ENCODE peak calls at places on chromosomes 4 and X, in eight cellular contexts. J is SJSA1, E is hepatocyte, X is IMR-90, G is transverse colon, S is fibroblast of lung, U is endodermal cell, O is H9. I is an unnamed sample.
A peak's percentile ranks its signal among the peaks of the same experiment; 100 is the strongest.

GRCh38 chrX:3346436-3347329 is at the start of gene MXRA5:
- DNase-seq in J (no peak), E (peak; percentile 52), X (peak; percentile 11), G (no peak), S (peak; percentile 6), U (peak; percentile 87), O (peak; percentile 76), I (peak; percentile 82)

GRCh38 chrX:24014388-24015018 is 12.5 kb downstream of the KLHL15 start:
- DNase-seq in J (no peak), E (peak; percentile 13), X (peak; percentile 9), G (no peak), S (no peak), U (no peak), O (no peak), I (no peak)

GRCh38 chrX:45750639-45751038 is 550.0 kb upstream of the DIPK2B start:
- DNase-seq in J (no peak), E (no peak), X (no peak), G (no peak), S (no peak), U (no peak), O (no peak), I (peak; percentile 74)

GRCh38 chrX:12955882-12956703 is 18.8 kb upstream of the TMSB4X start:
- DNase-seq in J (peak; percentile 56), E (peak; percentile 60), X (peak; percentile 84), G (peak; percentile 69), S (peak; percentile 81), U (no peak), O (no peak), I (no peak)

GRCh38 chr4:84582988-84583870 is at the start of gene CDS1:
- DNase-seq in J (peak; percentile 43), E (peak; percentile 71), X (no peak), G (peak; percentile 84), S (no peak), U (peak; percentile 85), O (peak; percentile 59), I (peak; percentile 84)

GRCh38 chr4:171130126-171130801 is 682.9 kb upstream of the GALNTL6 start:
- DNase-seq in J (no peak), E (peak; percentile 19), X (no peak), G (no peak), S (no peak), U (no peak), O (no peak), I (peak; percentile 12)

GRCh38 chrX:55253528-55253927 is 11.2 kb downstream of the PAGE3 start:
- DNase-seq in J (no peak), E (no peak), X (no peak), G (no peak), S (no peak), U (no peak), O (no peak), I (no peak)

GRCh38 chrX:138745215-138745614 is 33.7 kb upstream of the FGF13 start:
- DNase-seq in J (peak; percentile 28), E (peak; percentile 72), X (peak; percentile 60), G (no peak), S (peak; percentile 64), U (peak; percentile 64), O (no peak), I (no peak)

GRCh38 chr4:41745292-41746024 is 3.1 kb downstream of the PHOX2B start:
- DNase-seq in J (no peak), E (no peak), X (no peak), G (no peak), S (no peak), U (peak; percentile 78), O (peak; percentile 52), I (no peak)

GRCh38 chrX:111270339-111270738 is at the start of gene CAPN6:
- DNase-seq in J (no peak), E (peak; percentile 78), X (peak; percentile 5), G (peak; percentile 11), S (no peak), U (peak; percentile 82), O (peak; percentile 79), I (peak; percentile 57)

GRCh38 chr4:82380831-82381230 is 7.0 kb upstream of the HNRNPD start:
- DNase-seq in J (no peak), E (no peak), X (no peak), G (no peak), S (no peak), U (no peak), O (no peak), I (no peak)

GRCh38 chr4:518569-519083 is 19.6 kb downstream of the PIGG start:
- DNase-seq in J (no peak), E (no peak), X (no peak), G (no peak), S (no peak), U (no peak), O (no peak), I (no peak)

GRCh38 chrX:64447207-64447606 is 52.0 kb upstream of the MTMR8 start:
- DNase-seq in J (no peak), E (no peak), X (no peak), G (no peak), S (no peak), U (no peak), O (no peak), I (no peak)

GRCh38 chr4:25953740-25954139 is 39.7 kb downstream of the SMIM20 start:
- DNase-seq in J (no peak), E (no peak), X (peak; percentile 29), G (no peak), S (peak; percentile 4), U (peak; percentile 65), O (no peak), I (no peak)

GRCh38 chr4:1105662-1106061 is 7.7 kb downstream of the RNF212 start:
- DNase-seq in J (no peak), E (no peak), X (no peak), G (no peak), S (no peak), U (peak; percentile 69), O (no peak), I (no peak)

GRCh38 chr4:28469886-28470285 is 1609.2 kb downstream of the STIM2 start:
- DNase-seq in J (no peak), E (no peak), X (peak; percentile 65), G (no peak), S (peak; percentile 34), U (no peak), O (no peak), I (no peak)

GRCh38 chr4:103011378-103012025 is 8.0 kb downstream of the SLC9B1 start:
- DNase-seq in J (no peak), E (peak; percentile 8), X (peak; percentile 48), G (peak; percentile 75), S (peak; percentile 17), U (peak; percentile 55), O (no peak), I (peak; percentile 27)

GRCh38 chrX:37746268-37746931 is 33.5 kb upstream of the CYBB start:
- DNase-seq in J (no peak), E (peak; percentile 31), X (no peak), G (no peak), S (no peak), U (no peak), O (no peak), I (no peak)

GRCh38 chr4:40909363-40909876 is 159.7 kb downstream of the NSUN7 start:
- DNase-seq in J (peak; percentile 44), E (peak; percentile 38), X (peak; percentile 82), G (no peak), S (peak; percentile 51), U (no peak), O (no peak), I (no peak)

GRCh38 chrX:53074987-53075386 is 7.2 kb upstream of the TSPYL2 start:
- DNase-seq in J (no peak), E (no peak), X (no peak), G (no peak), S (no peak), U (no peak), O (peak; percentile 41), I (no peak)

GRCh38 chr4:77263247-77263646 is 106.2 kb downstream of the CCNG2 start:
- DNase-seq in J (no peak), E (no peak), X (peak; percentile 4), G (no peak), S (peak; percentile 57), U (no peak), O (no peak), I (peak; percentile 12)

GRCh38 chrX:110267874-110268273 is 50.0 kb downstream of the AMMECR1 start:
- DNase-seq in J (no peak), E (no peak), X (no peak), G (no peak), S (no peak), U (no peak), O (no peak), I (no peak)
- H3K27me3 ChIP-seq in J (no peaks in the 10 kb centered on the region), E (no peaks in the 10 kb centered on the region), X (peaks cover 1% of the 10 kb centered on the region), G (no peaks in the 10 kb centered on the region), S (no peaks in the 10 kb centered on the region), U (no peaks in the 10 kb centered on the region), O (no peaks in the 10 kb centered on the region), I (no peaks in the 10 kb centered on the region)

GRCh38 chrX:1246816-1247215 is 21.8 kb upstream of the CSF2RA start:
- DNase-seq in J (no peak), E (peak; percentile 67), X (no peak), G (peak; percentile 67), S (peak; percentile 3), U (peak; percentile 97), O (peak; percentile 81), I (peak; percentile 64)

GRCh38 chrX:1249101-1249887 is 19.3 kb upstream of the CSF2RA start:
- DNase-seq in J (no peak), E (peak; percentile 69), X (no peak), G (peak; percentile 24), S (no peak), U (peak; percentile 88), O (peak; percentile 93), I (peak; percentile 47)

GRCh38 chrX:1242901-1243402 is 25.7 kb upstream of the CSF2RA start:
- DNase-seq in J (no peak), E (no peak), X (no peak), G (no peak), S (no peak), U (peak; percentile 82), O (peak; percentile 43), I (no peak)

GRCh38 chrX:1244164-1245076 is 24.2 kb upstream of the CSF2RA start:
- DNase-seq in J (no peak), E (peak; percentile 28), X (no peak), G (no peak), S (no peak), U (peak; percentile 93), O (peak; percentile 85), I (no peak)

GRCh38 chrX:1248381-1249061 is 20.1 kb upstream of the CSF2RA start:
- DNase-seq in J (no peak), E (peak; percentile 48), X (no peak), G (no peak), S (no peak), U (peak; percentile 96), O (peak; percentile 92), I (peak; percentile 38)
- H3K27ac ChIP-seq in J (no peak overlapping the region), E (peak overlapping the region; percentile 79), X (no peak overlapping the region), G (peak overlapping the region; percentile 72), S (no peak overlapping the region), U (peak overlapping the region; percentile 89), O (peak overlapping the region; percentile 49), I (no peak overlapping the region)

GRCh38 chr4:152573861-152574260 is 38.0 kb upstream of the FBXW7 start:
- DNase-seq in J (no peak), E (no peak), X (no peak), G (no peak), S (no peak), U (no peak), O (no peak), I (no peak)
- H3K4me1 ChIP-seq in J (no peaks in the 10 kb centered on the region), E (peaks cover 17% of the 10 kb centered on the region), X (no peaks in the 10 kb centered on the region), G (no peaks in the 10 kb centered on the region), S (no peaks in the 10 kb centered on the region), U (peaks cover 6% of the 10 kb centered on the region), O (no peaks in the 10 kb centered on the region), I (no peaks in the 10 kb centered on the region)

DNA sequence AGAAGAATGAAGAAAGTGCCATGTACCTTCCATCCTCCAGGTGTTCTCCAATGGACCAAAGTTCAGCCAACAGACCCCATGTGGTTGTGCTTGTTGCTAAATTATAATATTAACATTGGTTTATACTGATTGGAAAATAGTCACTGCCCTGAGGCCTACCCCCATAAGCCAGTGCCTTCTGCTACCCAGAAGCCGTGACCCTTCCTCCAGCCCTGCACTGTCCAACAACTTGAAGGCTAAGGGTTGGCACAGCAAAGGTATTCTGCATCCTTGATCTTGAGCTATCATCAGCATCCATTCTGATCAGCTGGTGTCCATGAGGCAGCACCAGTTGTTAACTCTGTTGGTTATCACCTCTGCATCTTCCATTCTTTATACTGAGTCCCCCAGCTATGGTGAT is 66.2 kb upstream of the BMPR1B start:
- DNase-seq in J (no peak), E (no peak), X (no peak), G (no peak), S (no peak), U (no peak), O (no peak), I (no peak)
- H3K27me3 ChIP-seq in J (no peaks in the 10 kb centered on the region), E (no peaks in the 10 kb centered on the region), X (no peaks in the 10 kb centered on the region), G (no peaks in the 10 kb centered on the region), S (no peaks in the 10 kb centered on the region), U (no peaks in the 10 kb centered on the region), O (no peaks in the 10 kb centered on the region), I (no peaks in the 10 kb centered on the region)

I was measured in thyroid gland.